ENCODE peak calls at places on chromosome X, in ten cellular contexts. B is Peyer's patch; X is left ventricle myocardium inferior; V is heart right ventricle; J is right cardiac atrium; M is PC-3; W is lower lobe of right lung; O is fibroblast of lung; T is HCT116; S is CD8-positive, alpha-beta memory T cell. G is an unnamed sample.
A peak's percentile ranks its signal among the peaks of the same experiment; 100 is the strongest.

GRCh38 chrX:154135458-154136229 is 8.4 kb upstream of the OPN1LW start:
- DNase-seq in B (no peak), X (no peak), V (no peak), J (no peak), M (peak; percentile 9), W (no peak), O (no peak), T (no peak), S (peak; percentile 54), G (no peak)

GRCh38 chrX:13371191-13371590 is 51.3 kb upstream of the ATXN3L start:
- DNase-seq in B (no peak), X (no peak), V (no peak), J (no peak), M (no peak), W (no peak), O (peak; percentile 42), T (no peak), S (no peak), G (no peak)

GRCh38 chrX:108309144-108309543 is 129.1 kb downstream of the COL4A6 start:
- DNase-seq in B (no peak), X (no peak), V (no peak), J (no peak), M (peak; percentile 77), W (no peak), O (peak; percentile 88), T (peak; percentile 35), S (no peak), G (no peak)

GRCh38 chrX:15430584-15430983 is 46.4 kb upstream of the VEGFD start:
- DNase-seq in B (no peak), X (no peak), V (no peak), J (no peak), M (no peak), W (no peak), O (no peak), T (no peak), S (no peak), G (no peak)

GRCh38 chrX:2696698-2697215 is 5.7 kb downstream of the CD99 start:
- DNase-seq in B (no peak), X (no peak), V (no peak), J (no peak), M (peak; percentile 90), W (no peak), O (peak; percentile 91), T (no peak), S (peak; percentile 77), G (peak; percentile 84)

GRCh38 chrX:53729756-53730155 is 43.2 kb upstream of the HUWE1 start:
- DNase-seq in B (no peak), X (no peak), V (no peak), J (no peak), M (no peak), W (no peak), O (no peak), T (no peak), S (no peak), G (no peak)

GRCh38 chrX:105837227-105837626 is 14.9 kb downstream of the NRK start:
- DNase-seq in B (no peak), X (peak; percentile 50), V (peak; percentile 71), J (peak; percentile 51), M (peak; percentile 90), W (no peak), O (peak; percentile 88), T (no peak), S (no peak), G (peak; percentile 5)

GRCh38 chrX:126994011-126994410 is 174.5 kb downstream of the PRR32 start:
- DNase-seq in B (no peak), X (peak; percentile 29), V (no peak), J (peak; percentile 75), M (no peak), W (no peak), O (no peak), T (no peak), S (no peak), G (no peak)

GRCh38 chrX:139826065-139827044 is 106.5 kb downstream of the ATP11C start:
- DNase-seq in B (no peak), X (no peak), V (no peak), J (no peak), M (peak; percentile 23), W (no peak), O (peak; percentile 86), T (no peak), S (no peak), G (no peak)

GRCh38 chrX:104987063-104987462 is 233.4 kb downstream of the TEX13A start:
- DNase-seq in B (no peak), X (no peak), V (no peak), J (no peak), M (peak; percentile 91), W (no peak), O (peak; percentile 11), T (no peak), S (no peak), G (no peak)

GRCh38 chrX:78075787-78076389 is 28.2 kb upstream of the PGK1 start:
- DNase-seq in B (no peak), X (no peak), V (no peak), J (no peak), M (peak; percentile 22), W (no peak), O (no peak), T (peak; percentile 23), S (no peak), G (no peak)

GRCh38 chrX:111823068-111823467 is 52.9 kb upstream of the TRPC5OS start:
- DNase-seq in B (no peak), X (no peak), V (no peak), J (no peak), M (peak; percentile 9), W (no peak), O (no peak), T (no peak), S (no peak), G (no peak)

GRCh38 chrX:20252392-20253231 is 14.1 kb downstream of the RPS6KA3 start:
- DNase-seq in B (peak; percentile 80), X (peak; percentile 45), V (peak; percentile 30), J (peak; percentile 71), M (peak; percentile 81), W (peak; percentile 61), O (peak; percentile 24), T (peak; percentile 26), S (peak; percentile 62), G (no peak)

DNA sequence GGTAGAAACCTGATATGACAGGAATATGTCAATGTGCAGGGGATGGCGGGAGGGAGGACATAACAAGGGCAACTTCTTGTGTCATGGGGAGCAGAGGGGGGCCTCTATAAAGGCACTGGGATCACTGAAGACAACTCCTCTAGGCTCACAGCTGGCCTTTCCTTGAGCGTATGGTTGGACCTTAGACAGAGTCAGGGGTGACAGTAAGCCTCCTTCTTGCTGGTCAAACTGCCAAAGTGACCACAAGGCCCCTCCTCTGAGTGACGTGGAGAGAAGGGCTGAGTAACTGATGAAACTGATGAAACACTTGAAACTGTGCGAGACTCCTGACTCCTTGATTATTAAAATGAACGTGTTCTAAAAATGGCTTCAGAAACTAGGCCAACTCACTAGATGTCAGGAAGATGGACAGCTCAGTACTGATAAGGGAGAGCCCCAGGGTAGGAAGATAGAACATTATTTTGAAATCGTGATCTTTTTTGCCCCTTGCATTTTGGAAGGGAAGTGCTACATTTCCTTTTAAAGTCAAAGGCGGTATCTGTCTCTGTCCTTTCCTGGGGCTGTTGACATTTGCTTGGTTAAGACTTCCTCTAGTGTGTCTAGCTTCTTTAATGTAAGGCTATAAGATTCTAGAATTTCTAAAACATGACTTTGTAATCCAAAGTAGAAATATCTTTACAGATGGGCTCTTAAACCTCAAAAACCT is 1.6 kb downstream of the RAB33A start:
- DNase-seq in B (no peak), X (peak; percentile 33), V (peak; percentile 32), J (peak; percentile 62), M (peak; percentile 63), W (no peak), O (peak; percentile 79), T (no peak), S (no peak), G (no peak)
- H3K27ac ChIP-seq in B (peak overlapping the region; percentile 63), X (peak overlapping the region; percentile 76), V (peak overlapping the region; percentile 74), J (peak overlapping the region; percentile 70), M (peak overlapping the region; percentile 70), W (peak overlapping the region; percentile 56), O (peak overlapping the region; percentile 77), T (no peak overlapping the region), S (peak overlapping the region; percentile 69), G (no peak overlapping the region)

GRCh38 chrX:16577483-16578029 is 72.4 kb upstream of the S100G start:
- DNase-seq in B (no peak), X (no peak), V (no peak), J (no peak), M (no peak), W (no peak), O (no peak), T (no peak), S (no peak), G (no peak)
- H3K27ac ChIP-seq in B (no peak overlapping the region), X (no peak overlapping the region), V (no peak overlapping the region), J (no peak overlapping the region), M (no peak overlapping the region), W (no peak overlapping the region), O (no peak overlapping the region), T (no peak overlapping the region), S (no peak overlapping the region), G (no peak overlapping the region)

GRCh38 chrX:17413228-17413627 is 38.2 kb downstream of the NHS start:
- DNase-seq in B (no peak), X (no peak), V (no peak), J (no peak), M (peak; percentile 45), W (no peak), O (peak; percentile 94), T (peak; percentile 32), S (no peak), G (peak; percentile 68)

GRCh38 chrX:17412692-17413091 is 37.7 kb downstream of the NHS start:
- DNase-seq in B (no peak), X (no peak), V (no peak), J (no peak), M (peak; percentile 94), W (no peak), O (peak; percentile 87), T (peak; percentile 69), S (no peak), G (no peak)

GRCh38 chrX:17415242-17415815 is 40.3 kb downstream of the NHS start:
- DNase-seq in B (no peak), X (no peak), V (no peak), J (no peak), M (no peak), W (no peak), O (peak; percentile 76), T (no peak), S (no peak), G (no peak)

GRCh38 chrX:17414057-17414658 is 39.2 kb downstream of the NHS start:
- DNase-seq in B (no peak), X (no peak), V (no peak), J (no peak), M (no peak), W (no peak), O (no peak), T (no peak), S (no peak), G (no peak)

GRCh38 chrX:17414839-17415238 is 39.8 kb downstream of the NHS start:
- DNase-seq in B (peak; percentile 49), X (peak; percentile 17), V (peak; percentile 3), J (peak; percentile 68), M (no peak), W (no peak), O (no peak), T (no peak), S (no peak), G (no peak)
- H3K27ac ChIP-seq in B (no peak overlapping the region), X (no peak overlapping the region), V (no peak overlapping the region), J (peak overlapping the region; percentile 58), M (no peak overlapping the region), W (no peak overlapping the region), O (no peak overlapping the region), T (no peak overlapping the region), S (no peak overlapping the region), G (peak overlapping the region; percentile 82)

DNA sequence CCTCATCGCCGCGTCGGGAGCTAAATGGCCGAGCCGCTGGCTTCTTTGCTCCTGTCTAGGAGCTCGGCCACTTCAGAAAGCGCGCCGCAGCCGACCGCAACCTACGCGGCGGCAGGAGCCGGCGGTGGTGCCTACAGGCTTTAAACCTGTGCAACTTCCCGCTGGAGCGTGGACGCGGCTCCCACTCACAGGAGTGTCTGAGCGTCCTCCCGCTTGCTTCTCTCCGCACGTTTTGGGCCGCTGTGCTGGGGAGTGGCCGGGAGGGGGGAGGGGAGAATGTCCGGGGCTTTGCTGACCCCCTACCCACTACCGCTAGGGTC is 1.0 kb downstream of the NHSL2 start:
- DNase-seq in B (no peak), X (no peak), V (no peak), J (peak; percentile 63), M (no peak), W (no peak), O (peak; percentile 30), T (no peak), S (no peak), G (no peak)
- H3K27ac ChIP-seq in B (peak overlapping the region; percentile 48), X (peak overlapping the region; percentile 55), V (peak overlapping the region; percentile 58), J (no peak overlapping the region), M (no peak overlapping the region), W (no peak overlapping the region), O (no peak overlapping the region), T (no peak overlapping the region), S (no peak overlapping the region), G (no peak overlapping the region)

G was measured in epithelial cell of prostate.